ENCODE peak calls at places on chromosomes 2 and 18, in nine cellular contexts. D is right lobe of liver, T is A673, B is GM13976, G is dorsolateral prefrontal cortex, Y is heart left ventricle, M is GM12865, O is AG09309, X is neural crest cell. K is an unnamed sample.

GRCh38 chr18:24115628-24116027 is 23.2 kb upstream of the CABYR start:
- DNase-seq in X (no peak), T (no peak), M (no peak), Y (no peak), D (no peak), G (no peak), B (no peak), O (no peak), K (no peak)

GRCh38 chr2:108459441-108459840 is 10.4 kb downstream of the GCC2 start:
- DNase-seq in O (no peak), B (no peak), D (no peak), T (no peak), M (no peak), X (no peak), G (no peak), Y (no peak), K (no peak)

GRCh38 chr2:103809946-103810345 is 1044.0 kb upstream of the POU3F3 start:
- DNase-seq in M (no peak), G (no peak), O (no peak), Y (no peak), B (no peak), D (no peak), T (peak), X (no peak), K (no peak)

GRCh38 chr2:197152451-197153228 is 157.9 kb downstream of the ANKRD44 start:
- DNase-seq in M (peak), G (no peak), X (no peak), O (peak), B (peak), Y (no peak), T (no peak), D (no peak), K (peak)

GRCh38 chr18:61921621-61922235 is 28.9 kb upstream of the RNF152 start:
- DNase-seq in Y (no peak), O (no peak), G (no peak), M (no peak), D (no peak), T (no peak), X (no peak), B (no peak), K (no peak)

GRCh38 chr18:31491586-31491985 is 6.4 kb upstream of the DSG2 start:
- DNase-seq in B (no peak), X (no peak), Y (no peak), T (no peak), M (no peak), O (no peak), D (no peak), G (no peak), K (no peak)

GRCh38 chr2:60213865-60214657 is 339.4 kb downstream of the BCL11A start:
- DNase-seq in M (no peak), D (peak), T (peak), O (no peak), X (no peak), Y (no peak), G (no peak), B (no peak), K (no peak)

GRCh38 chr2:1591978-1592907 is 152.1 kb downstream of the PXDN start:
- DNase-seq in G (no peak), Y (peak), O (no peak), B (no peak), D (peak), M (no peak), T (peak), X (peak), K (no peak)

GRCh38 chr2:15561574-15562344 is 625 bp upstream of the NBAS start:
- DNase-seq in B (peak), O (no peak), G (peak), X (peak), T (peak), D (no peak), M (peak), Y (no peak), K (peak)

GRCh38 chr2:96602330-96602823 is 35.7 kb downstream of the KANSL3 start:
- DNase-seq in Y (no peak), O (no peak), M (peak), T (no peak), D (peak), G (no peak), B (no peak), X (no peak), K (no peak)

GRCh38 chr2:201795608-201796477 is 10.5 kb upstream of the CDK15 start:
- DNase-seq in X (peak), M (peak), G (peak), Y (no peak), D (no peak), B (peak), O (no peak), T (peak), K (peak)

GRCh38 chr2:217026570-217026969 is 166.7 kb upstream of the TNP1 start:
- DNase-seq in M (no peak), G (no peak), B (no peak), Y (no peak), T (no peak), X (no peak), O (no peak), D (no peak), K (no peak)

GRCh38 chr2:37683926-37684780 is 12.7 kb upstream of the CDC42EP3 start:
- DNase-seq in M (no peak), O (no peak), B (no peak), D (no peak), G (no peak), X (no peak), Y (no peak), T (no peak), K (no peak)

GRCh38 chr2:229909090-229909489 is 12.7 kb downstream of the TRIP12 start:
- DNase-seq in T (peak), M (no peak), D (no peak), Y (no peak), X (no peak), G (no peak), O (no peak), B (no peak), K (no peak)

GRCh38 chr2:229914182-229914581 is 7.6 kb downstream of the TRIP12 start:
- DNase-seq in O (no peak), Y (no peak), B (no peak), X (no peak), M (peak), G (no peak), D (no peak), T (no peak), K (no peak)

GRCh38 chr2:229905601-229906000 is 16.2 kb downstream of the TRIP12 start:
- DNase-seq in X (no peak), T (no peak), Y (no peak), M (no peak), D (no peak), B (no peak), G (no peak), O (no peak), K (no peak)

GRCh38 chr2:229910147-229910831 is 11.5 kb downstream of the TRIP12 start:
- DNase-seq in X (no peak), G (no peak), D (no peak), B (no peak), O (no peak), T (no peak), Y (no peak), M (no peak), K (no peak)

GRCh38 chr2:229910832-229911412 is 10.9 kb downstream of the TRIP12 start:
- DNase-seq in X (no peak), M (peak), B (peak), Y (no peak), G (no peak), O (no peak), T (peak), D (no peak), K (no peak)
- TF ChIP-seq CTCF in X (peak), M (peak), B (peak), Y (peak), G (peak), O (no peak), T (peak), D (peak), K (peak)

DNA sequence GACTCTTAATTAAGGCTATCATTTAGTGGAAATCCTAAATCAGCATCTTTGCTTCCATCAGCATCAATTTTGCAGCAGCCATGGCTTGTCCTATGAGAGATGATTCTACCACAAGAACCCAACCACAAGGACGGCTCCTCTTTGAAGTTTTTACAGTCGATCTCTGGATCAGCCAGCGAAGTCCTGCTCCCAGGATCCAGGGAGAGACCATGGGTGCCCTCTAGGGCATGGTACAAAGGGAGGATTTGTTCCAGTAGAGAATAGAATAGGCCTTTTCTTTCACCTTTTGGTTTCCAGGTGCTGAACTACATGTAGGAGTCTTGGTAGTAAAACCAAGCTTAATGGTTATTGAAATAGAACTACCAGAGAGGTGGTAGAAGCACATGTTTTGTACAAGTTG is 52.7 kb downstream of the TMEM200C start:
- DNase-seq in X (no peak), D (no peak), M (no peak), T (no peak), G (no peak), O (no peak), Y (no peak), B (no peak), K (no peak)
- TF ChIP-seq CTCF in X (no peak), D (no peak), M (no peak), T (no peak), G (no peak), O (no peak), Y (no peak), B (no peak), K (no peak)

GRCh38 chr18:45014047-45014501 is 333.4 kb downstream of the SETBP1 start:
- DNase-seq in O (peak), Y (no peak), G (no peak), B (no peak), M (no peak), T (peak), X (no peak), D (no peak), K (peak)
- TF ChIP-seq CTCF in O (peak), Y (peak), G (peak), B (no peak), M (no peak), T (no peak), X (peak), D (no peak), K (peak)

GRCh38 chr2:8954990-8955389 is 48.5 kb downstream of the MBOAT2 start:
- DNase-seq in B (no peak), X (no peak), Y (no peak), D (no peak), O (no peak), T (no peak), M (no peak), G (no peak), K (no peak)

GRCh38 chr2:8957593-8957992 is 45.9 kb downstream of the MBOAT2 start:
- DNase-seq in B (no peak), G (no peak), Y (no peak), X (no peak), M (no peak), T (no peak), O (no peak), D (no peak), K (no peak)

GRCh38 chr2:8953525-8953924 is 50.0 kb downstream of the MBOAT2 start:
- DNase-seq in M (no peak), T (no peak), G (no peak), Y (no peak), B (no peak), D (no peak), X (no peak), O (no peak), K (peak)

GRCh38 chr2:8956789-8957188 is 46.7 kb downstream of the MBOAT2 start:
- DNase-seq in Y (no peak), B (no peak), T (no peak), X (no peak), O (no peak), G (no peak), M (no peak), D (no peak), K (no peak)
- TF ChIP-seq CTCF in Y (no peak), B (no peak), T (no peak), X (peak), O (no peak), G (no peak), M (no peak), D (no peak), K (peak)

GRCh38 chr2:138373993-138374408 is 127.6 kb upstream of the SPOPL start:
- DNase-seq in G (no peak), X (no peak), O (peak), M (peak), T (peak), D (no peak), Y (no peak), B (peak), K (peak)
- TF ChIP-seq CTCF in G (peak), X (peak), O (peak), M (peak), T (peak), D (peak), Y (peak), B (peak), K (peak)

GRCh38 chr2:74863802-74864248 is 29.9 kb downstream of the HK2 start:
- DNase-seq in O (no peak), G (no peak), Y (no peak), X (no peak), M (no peak), D (no peak), B (no peak), T (no peak), K (no peak)

GRCh38 chr2:74865770-74866674 is 32.1 kb downstream of the HK2 start:
- DNase-seq in D (no peak), G (no peak), M (no peak), T (no peak), O (no peak), Y (no peak), B (no peak), X (no peak), K (no peak)

GRCh38 chr2:74862268-74862964 is 28.5 kb downstream of the HK2 start:
- DNase-seq in T (no peak), X (no peak), D (no peak), G (no peak), O (no peak), Y (no peak), M (no peak), B (no peak), K (no peak)

GRCh38 chr2:74867841-74868658 is 34.1 kb downstream of the HK2 start:
- DNase-seq in Y (no peak), M (no peak), D (no peak), B (no peak), O (peak), G (no peak), T (no peak), X (no peak), K (peak)

GRCh38 chr2:74864728-74865722 is 31.1 kb downstream of the HK2 start:
- DNase-seq in D (no peak), G (no peak), M (no peak), Y (no peak), B (no peak), T (peak), X (no peak), O (no peak), K (no peak)
- TF ChIP-seq CTCF in D (no peak), G (no peak), M (no peak), Y (no peak), B (no peak), T (no peak), X (no peak), O (no peak), K (no peak)

GRCh38 chr2:43076676-43077075 is 149.7 kb downstream of the ZFP36L2 start:
- DNase-seq in T (no peak), O (no peak), B (no peak), D (no peak), Y (peak), G (no peak), X (no peak), M (no peak), K (no peak)

GRCh38 chr2:43074592-43075053 is 151.8 kb downstream of the ZFP36L2 start:
- DNase-seq in M (no peak), B (no peak), Y (no peak), T (no peak), X (no peak), D (no peak), G (no peak), O (no peak), K (no peak)

GRCh38 chr2:43075906-43076585 is 150.4 kb downstream of the ZFP36L2 start:
- DNase-seq in X (no peak), D (no peak), T (peak), B (no peak), M (no peak), O (peak), G (no peak), Y (peak), K (peak)

GRCh38 chr2:43074052-43074451 is 152.4 kb downstream of the ZFP36L2 start:
- DNase-seq in X (no peak), T (no peak), B (no peak), O (no peak), G (no peak), Y (no peak), M (no peak), D (no peak), K (no peak)

GRCh38 chr2:43075054-43075593 is 151.3 kb downstream of the ZFP36L2 start:
- DNase-seq in D (no peak), M (no peak), O (peak), T (peak), G (no peak), B (no peak), Y (peak), X (no peak), K (peak)
- TF ChIP-seq CTCF in D (no peak), M (no peak), O (no peak), T (no peak), G (no peak), B (no peak), Y (peak), X (no peak), K (peak)

DNA sequence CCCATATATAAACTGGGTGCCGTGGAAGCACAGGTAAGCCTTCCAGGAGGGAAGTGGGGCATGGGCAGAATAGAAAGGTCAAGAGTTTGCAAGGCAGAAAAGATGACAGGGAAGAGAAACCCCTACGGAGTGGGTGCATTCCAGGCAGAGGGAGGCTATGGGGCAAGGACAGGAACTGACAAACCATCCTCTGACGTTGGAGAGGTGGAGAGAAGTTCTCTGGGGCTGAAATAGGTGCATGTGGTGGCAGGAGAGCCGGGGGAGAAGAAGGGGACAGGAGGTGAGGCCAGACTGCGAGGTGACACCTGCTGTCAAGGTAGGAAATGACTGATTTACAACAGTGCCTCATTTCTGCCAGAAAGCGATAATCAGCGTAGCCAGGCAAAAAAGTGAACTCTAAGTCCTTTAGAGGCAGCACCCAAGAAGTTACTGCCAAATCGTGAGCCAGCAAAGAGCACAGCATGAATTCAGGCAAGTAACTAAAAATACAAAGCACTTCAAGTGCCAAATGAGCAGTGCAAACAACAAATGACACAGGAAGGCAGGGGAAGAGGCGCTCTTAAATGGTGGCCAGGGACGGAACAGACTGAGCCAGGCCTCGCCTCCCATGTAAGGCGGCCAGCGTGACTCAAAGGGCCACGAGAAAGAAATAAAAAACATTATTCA is 113.3 kb upstream of the ACVR1C start:
- DNase-seq in X (no peak), B (no peak), M (peak), T (no peak), Y (no peak), G (peak), D (peak), O (no peak), K (no peak)
- TF ChIP-seq CTCF in X (no peak), B (no peak), M (no peak), T (no peak), Y (no peak), G (no peak), D (peak), O (no peak), K (no peak)

K was measured in HFFc6.